ENCODE peak calls at places on chromosomes 2 and 18, in four cellular contexts. N is right atrium auricular region, P is cardiac fibroblast, Y is AG09309. I is an unnamed sample.

GRCh38 chr2:207938415-207938814 is 86.9 kb downstream of the PLEKHM3 start:
- DNase-seq in N (no peak), P (no peak), Y (no peak), I (no peak)

GRCh38 chr2:24083567-24084385 is 858 bp downstream of the TP53I3 start:
- DNase-seq in P (peak), N (peak), Y (peak), I (peak)

GRCh38 chr18:26480897-26481795 is 67.2 kb downstream of the KCTD1 start:
- DNase-seq in P (peak), Y (peak), N (no peak), I (peak)

GRCh38 chr2:181517685-181518301 is 60.6 kb downstream of the ITGA4 start:
- DNase-seq in N (no peak), P (peak), Y (no peak), I (peak)

GRCh38 chr18:70376137-70376913 is 87.5 kb downstream of the SOCS6 start:
- DNase-seq in P (no peak), N (no peak), Y (no peak), I (no peak)

GRCh38 chr2:238286987-238287386 is 1.4 kb downstream of the PER2 start:
- DNase-seq in N (no peak), Y (no peak), P (no peak), I (no peak)

GRCh38 chr2:45275235-45275805 is 266.1 kb upstream of the SIX2 start:
- DNase-seq in N (no peak), P (peak), Y (no peak), I (no peak)

GRCh38 chr2:68737717-68738116 is 3.1 kb downstream of the ARHGAP25 start:
- DNase-seq in N (peak), Y (no peak), P (no peak), I (no peak)

GRCh38 chr2:49832555-49832954 is 678.2 kb upstream of the FSHR start:
- DNase-seq in N (no peak), Y (no peak), P (no peak), I (no peak)

GRCh38 chr2:164599954-164600589 is 21.2 kb downstream of the GRB14 start:
- DNase-seq in P (peak), N (no peak), Y (peak), I (peak)

GRCh38 chr2:200380139-200380561 is 73.7 kb downstream of the SPATS2L start:
- DNase-seq in P (no peak), N (no peak), Y (no peak), I (no peak)

GRCh38 chr2:219488844-219489194 is 9.9 kb upstream of the GMPPA start:
- DNase-seq in P (no peak), Y (no peak), N (no peak), I (no peak)

GRCh38 chr2:37414470-37414949 is 70.1 kb downstream of the QPCT start:
- DNase-seq in Y (peak), N (no peak), P (peak), I (peak)

GRCh38 chr2:231321021-231321420 is 74.5 kb upstream of the B3GNT7 start:
- DNase-seq in P (no peak), N (no peak), Y (no peak), I (no peak)

GRCh38 chr2:146927080-146927714 is 917.6 kb upstream of the ACVR2A start:
- DNase-seq in Y (no peak), P (peak), N (peak), I (peak)

GRCh38 chr2:148483675-148484074 is 160.9 kb upstream of the EPC2 start:
- DNase-seq in N (no peak), P (peak), Y (no peak), I (no peak)

GRCh38 chr2:174535757-174536703 is 49.2 kb upstream of the GPR155 start:
- DNase-seq in Y (no peak), P (no peak), N (no peak), I (no peak)

GRCh38 chr2:38485734-38486133 is 108.7 kb upstream of the ATL2 start:
- DNase-seq in Y (no peak), P (no peak), N (no peak), I (no peak)
- TF ChIP-seq CTCF in Y (no peak), P (no peak), N (no peak), I (no peak)

GRCh38 chr18:13611616-13612110 is 114.7 kb downstream of the FAM210A start:
- DNase-seq in Y (no peak), N (peak), P (peak), I (no peak)
- H3K4me3 ChIP-seq in Y (peak), N (peak), P (peak), I (peak)

GRCh38 chr2:216341151-216341550 is 31.1 kb downstream of the MARCHF4 start:
- DNase-seq in P (no peak), N (no peak), Y (no peak), I (no peak)

GRCh38 chr2:216343221-216343985 is 28.9 kb downstream of the MARCHF4 start:
- DNase-seq in P (no peak), Y (no peak), N (no peak), I (no peak)

GRCh38 chr2:216340280-216340631 is 32.0 kb downstream of the MARCHF4 start:
- DNase-seq in N (no peak), P (no peak), Y (no peak), I (no peak)

GRCh38 chr2:216335252-216335651 is 37.0 kb downstream of the MARCHF4 start:
- DNase-seq in N (no peak), Y (no peak), P (no peak), I (no peak)

DNA sequence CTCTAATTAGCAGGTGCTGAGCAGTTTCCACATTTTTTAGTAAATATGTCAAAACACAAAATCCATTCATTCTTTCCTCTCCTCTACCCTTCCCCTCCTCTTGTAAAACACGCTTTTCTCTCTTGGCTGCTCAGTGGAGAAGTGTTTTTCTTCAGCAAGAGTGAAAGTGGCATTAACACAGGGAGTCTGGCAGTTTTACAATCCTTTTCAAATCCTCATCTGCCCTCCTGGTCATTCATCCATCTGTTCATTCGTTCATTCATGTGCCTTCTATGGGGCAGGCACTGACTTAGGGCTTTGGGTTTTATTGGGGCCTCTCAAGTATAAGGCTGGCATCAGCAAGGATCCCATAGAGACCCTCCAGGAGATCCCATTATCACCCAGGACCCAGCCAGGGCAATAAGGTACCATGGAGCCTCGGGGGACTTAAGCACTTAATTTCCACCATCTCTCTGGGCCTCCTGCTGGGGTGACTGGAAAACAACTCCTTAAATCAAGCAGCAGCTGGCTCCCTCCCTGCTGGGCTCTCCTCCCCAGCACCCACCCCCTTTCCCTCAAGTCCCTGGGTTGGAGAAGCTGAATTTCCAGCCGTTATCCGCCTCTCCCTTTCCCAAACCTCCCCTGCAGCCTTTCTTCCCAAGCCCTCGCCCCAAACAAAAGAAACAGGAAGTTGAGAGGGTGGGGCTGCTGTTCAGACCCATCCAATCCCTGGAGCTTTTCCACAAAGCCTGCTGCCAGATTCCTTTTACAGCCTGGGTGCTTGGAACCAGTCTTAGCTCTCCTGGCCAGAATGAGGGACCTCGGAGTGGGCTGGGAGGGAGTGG is 32.6 kb downstream of the MARCHF4 start:
- DNase-seq in P (peak), Y (no peak), N (no peak), I (no peak)
- TF ChIP-seq CTCF in P (peak), Y (peak), N (no peak), I (peak)

GRCh38 chr2:227471924-227472264 is at the start of gene AGFG1:
- DNase-seq in Y (no peak), N (peak), P (peak), I (peak)

GRCh38 chr2:227473019-227473461 is 1.1 kb downstream of the AGFG1 start:
- DNase-seq in Y (no peak), N (no peak), P (peak), I (no peak)

GRCh38 chr2:227477291-227477690 is 5.3 kb downstream of the AGFG1 start:
- DNase-seq in P (peak), N (no peak), Y (no peak), I (no peak)

GRCh38 chr2:227472265-227473018 is 486 bp downstream of the AGFG1 start:
- DNase-seq in N (no peak), Y (no peak), P (peak), I (no peak)

DNA sequence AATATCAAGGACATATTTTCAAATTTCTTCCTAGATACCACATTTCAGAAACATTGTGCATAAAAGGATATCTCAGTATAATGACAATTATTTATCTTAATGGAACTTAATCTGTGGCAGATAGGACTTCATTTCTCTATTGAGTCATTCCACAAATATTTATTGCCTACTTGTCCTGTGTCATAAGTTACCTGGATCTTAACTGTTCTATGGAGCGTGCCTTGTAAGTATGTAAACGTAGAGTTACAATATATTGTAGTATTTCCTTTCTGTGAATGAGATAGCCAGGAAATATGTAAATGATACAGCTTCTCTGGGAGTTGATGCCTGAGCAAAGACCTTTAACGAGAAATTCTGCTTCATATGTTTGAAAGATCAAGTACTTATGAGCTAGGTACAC is 2.5 kb downstream of the AGFG1 start:
- DNase-seq in P (no peak), N (no peak), Y (no peak), I (no peak)
- H3K4me3 ChIP-seq in P (no peak), N (no peak), Y (no peak), I (no peak)

DNA sequence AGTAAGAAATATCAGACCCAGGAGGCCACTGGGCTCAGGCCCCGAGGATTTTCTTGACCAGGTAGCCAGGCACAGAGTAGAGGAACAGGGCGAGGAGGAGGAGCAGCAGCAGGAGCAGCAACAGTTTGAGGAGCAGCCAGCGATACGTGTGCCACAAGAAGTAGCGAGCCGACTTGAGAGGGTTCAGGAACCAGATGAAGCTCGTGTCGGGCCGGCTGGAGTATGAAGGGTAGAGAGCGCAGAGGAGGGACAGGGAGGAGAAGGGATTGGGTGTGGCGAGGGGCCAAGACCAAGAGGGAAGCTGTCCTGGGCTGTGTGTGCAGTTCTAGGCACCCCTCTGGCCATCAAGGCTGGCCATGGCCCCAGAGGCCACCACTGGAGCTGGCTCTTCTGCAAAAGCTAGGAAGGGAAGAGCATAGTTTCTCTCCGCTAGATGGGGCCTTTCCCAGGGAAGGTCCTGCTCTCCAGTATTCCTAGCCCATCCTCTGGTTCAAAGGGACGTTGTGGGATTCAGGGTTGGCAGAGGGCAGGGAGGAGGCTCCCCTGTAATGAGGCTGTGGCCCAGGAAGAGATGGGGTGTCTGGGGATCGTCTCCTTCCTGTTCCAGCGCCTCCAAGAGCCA is 17.8 kb downstream of the OTOF start:
- DNase-seq in N (no peak), P (no peak), Y (no peak), I (no peak)
- TF ChIP-seq CTCF in N (no peak), P (peak), Y (no peak), I (no peak)

GRCh38 chr2:46917628-46918027 is 2.0 kb upstream of the MCFD2 start:
- DNase-seq in Y (no peak), N (no peak), P (no peak), I (no peak)
- H3K4me3 ChIP-seq in Y (no peak), N (no peak), P (no peak), I (no peak)

GRCh38 chr2:179991344-179991743 is 15.8 kb downstream of the CWC22 start:
- DNase-seq in P (no peak), Y (no peak), N (no peak), I (no peak)
- TF ChIP-seq CTCF in P (peak), Y (peak), N (no peak), I (peak)

GRCh38 chr2:233400961-233401360 is 46.7 kb downstream of the DGKD start:
- DNase-seq in N (no peak), P (no peak), Y (no peak), I (no peak)

GRCh38 chr2:233402774-233403173 is 48.5 kb downstream of the DGKD start:
- DNase-seq in P (no peak), N (no peak), Y (no peak), I (no peak)

GRCh38 chr2:233400341-233400740 is 46.0 kb downstream of the DGKD start:
- DNase-seq in N (no peak), P (no peak), Y (no peak), I (no peak)

GRCh38 chr2:233404227-233404626 is 49.9 kb downstream of the DGKD start:
- DNase-seq in P (peak), Y (no peak), N (no peak), I (no peak)

GRCh38 chr2:233402346-233402745 is 48.1 kb downstream of the DGKD start:
- DNase-seq in N (no peak), P (no peak), Y (no peak), I (no peak)
- H3K4me3 ChIP-seq in N (no peak), P (no peak), Y (no peak), I (no peak)